ENCODE peak calls at places on chromosomes 4 and X, in eight cellular contexts. A, C, L, N, U, Q, G and Z are unnamed samples.

GRCh38 chr4:22129454-22130075 is 181.0 kb upstream of the KCNIP4 start:
- DNase-seq in A (no peak), L (no peak), N (peak; percentile 25), G (peak; percentile 26), U (no peak), C (peak; percentile 53), Q (no peak), Z (no peak)

GRCh38 chr4:167645358-167645757 is 411.1 kb upstream of the SPOCK3 start:
- DNase-seq in C (no peak), G (no peak), A (no peak), U (no peak), Q (no peak), N (no peak), L (no peak), Z (no peak)

GRCh38 chr4:40211224-40212185 is 14.7 kb downstream of the RHOH start:
- DNase-seq in U (no peak), C (no peak), G (peak; percentile 41), N (no peak), L (no peak), Q (no peak), A (no peak), Z (no peak)

GRCh38 chr4:45453258-45453841 is 670.5 kb downstream of the GABRG1 start:
- DNase-seq in N (peak; percentile 46), A (no peak), G (no peak), Q (no peak), U (no peak), C (no peak), L (no peak), Z (no peak)

GRCh38 chrX:17596051-17596450 is 141.2 kb upstream of the SCML1 start:
- DNase-seq in N (no peak), A (no peak), Q (no peak), G (no peak), C (no peak), L (no peak), U (no peak), Z (no peak)

GRCh38 chrX:9141496-9141895 is 107.6 kb upstream of the FAM9B start:
- DNase-seq in L (no peak), Q (no peak), U (no peak), A (no peak), G (peak; percentile 85), C (no peak), N (no peak), Z (peak; percentile 34)

GRCh38 chr4:14977836-14978235 is 24.4 kb upstream of the CPEB2 start:
- DNase-seq in Q (no peak), N (no peak), A (no peak), L (no peak), U (no peak), G (no peak), C (no peak), Z (no peak)

GRCh38 chr4:153651961-153652784 is 31.9 kb upstream of the TLR2 start:
- DNase-seq in U (no peak), A (no peak), G (no peak), L (no peak), C (no peak), N (no peak), Q (no peak), Z (no peak)

GRCh38 chrX:72526534-72527508 is 45.8 kb downstream of the HDAC8 start:
- DNase-seq in N (no peak), Q (no peak), L (no peak), G (peak; percentile 21), C (no peak), U (no peak), A (no peak), Z (no peak)

GRCh38 chrX:107978080-107978479 is 4.1 kb downstream of the TEX13B start:
- DNase-seq in U (no peak), L (no peak), A (no peak), N (no peak), Q (no peak), C (no peak), G (no peak), Z (no peak)

GRCh38 chrX:118480172-118480571 is 15.4 kb upstream of the DOCK11 start:
- DNase-seq in A (no peak), C (no peak), N (no peak), L (no peak), G (peak; percentile 73), Q (no peak), U (no peak), Z (peak; percentile 71)

GRCh38 chr4:24657768-24658617 is 73.6 kb upstream of the DHX15 start:
- DNase-seq in L (no peak), C (no peak), N (no peak), G (peak; percentile 52), A (peak; percentile 26), U (no peak), Q (peak; percentile 71), Z (no peak)

GRCh38 chr4:156321203-156321602 is 367.5 kb upstream of the CTSO start:
- DNase-seq in A (no peak), L (no peak), U (no peak), N (no peak), Q (no peak), C (no peak), G (peak; percentile 94), Z (peak; percentile 64)

GRCh38 chr4:15325987-15326386 is 101.8 kb upstream of the C1QTNF7 start:
- DNase-seq in A (no peak), N (no peak), C (no peak), Q (no peak), L (no peak), U (no peak), G (no peak), Z (no peak)

GRCh38 chr4:26583538-26583864 is 383 bp upstream of the TBC1D19 start:
- DNase-seq in C (no peak), Q (no peak), U (no peak), N (no peak), A (no peak), G (no peak), L (no peak), Z (no peak)

GRCh38 chr4:80705311-80705710 is 325.2 kb upstream of the BMP3 start:
- DNase-seq in N (no peak), G (no peak), C (no peak), Q (no peak), U (no peak), L (no peak), A (no peak), Z (no peak)

GRCh38 chr4:156677656-156678055 is 293.9 kb downstream of the PDGFC start:
- DNase-seq in A (no peak), N (no peak), L (no peak), U (no peak), C (no peak), G (no peak), Q (no peak), Z (no peak)

GRCh38 chr4:142959156-142959555 is 113.1 kb upstream of the INPP4B start:
- DNase-seq in Q (no peak), A (no peak), G (no peak), N (no peak), U (no peak), C (no peak), L (no peak), Z (no peak)

GRCh38 chr4:86400216-86400615 is 40.4 kb upstream of the MAPK10 start:
- DNase-seq in Q (no peak), N (no peak), U (no peak), C (no peak), G (peak; percentile 41), L (no peak), A (no peak), Z (no peak)

GRCh38 chr4:40303751-40304150 is 31.4 kb upstream of the CHRNA9 start:
- DNase-seq in A (no peak), L (no peak), C (no peak), U (no peak), G (no peak), Q (no peak), N (no peak), Z (no peak)

GRCh38 chr4:138981930-138982390 is 33.6 kb upstream of the NOCT start:
- DNase-seq in G (peak; percentile 74), U (no peak), N (no peak), C (no peak), Q (no peak), A (no peak), L (no peak), Z (peak; percentile 13)

GRCh38 chr4:38356686-38357085 is 307.3 kb upstream of the KLF3 start:
- DNase-seq in L (no peak), A (no peak), U (no peak), G (no peak), N (no peak), Q (no peak), C (no peak), Z (no peak)

GRCh38 chr4:141575884-141576283 is 60.5 kb upstream of the IL15 start:
- DNase-seq in A (no peak), U (no peak), N (no peak), Q (no peak), L (no peak), C (no peak), G (no peak), Z (no peak)

GRCh38 chrX:110219920-110220319 is 98.0 kb downstream of the AMMECR1 start:
- DNase-seq in C (no peak), Q (no peak), N (no peak), A (no peak), U (no peak), G (peak; percentile 69), L (no peak), Z (no peak)
- H3K27ac ChIP-seq in C (no peak overlapping the region), Q (no peak overlapping the region), N (no peak overlapping the region), A (no peak overlapping the region), U (no peak overlapping the region), G (no peak overlapping the region), L (no peak overlapping the region), Z (no peak overlapping the region)

DNA sequence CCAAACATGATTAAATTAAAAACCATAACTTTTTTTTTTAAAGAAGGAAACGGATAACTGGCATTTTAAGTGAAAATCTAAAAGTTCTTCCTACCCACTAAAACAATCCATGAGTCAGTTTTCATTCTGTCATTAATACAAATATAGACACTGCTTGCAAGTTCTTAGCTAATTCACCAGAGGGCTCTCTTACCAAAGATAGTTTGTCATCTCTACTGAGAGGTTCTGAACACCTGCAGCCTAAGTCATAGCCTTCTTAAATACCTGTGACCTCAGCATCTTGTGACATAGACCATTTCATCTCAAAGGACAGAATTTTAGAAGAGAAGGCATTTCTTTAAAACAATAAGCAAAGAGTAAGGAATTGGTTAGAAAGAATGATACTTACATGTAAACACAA is 65.3 kb upstream of the FAM120C start:
- DNase-seq in A (no peak), N (no peak), L (no peak), G (peak; percentile 44), Q (no peak), C (no peak), U (no peak), Z (peak; percentile 1)
- TF ChIP-seq CTCF in A (peak; percentile 49), N (peak; percentile 55), L (no peak), G (peak; percentile 36), Q (no peak), C (peak; percentile 6), U (no peak), Z (peak; percentile 38)

GRCh38 chrX:67622053-67622452 is 78.2 kb downstream of the AR start:
- DNase-seq in U (no peak), A (no peak), C (no peak), Q (no peak), N (no peak), G (no peak), L (no peak), Z (no peak)
- H3K4me3 ChIP-seq in U (no peak overlapping the region), A (no peak overlapping the region), C (no peak overlapping the region), Q (no peak overlapping the region), N (no peak overlapping the region), G (no peak overlapping the region), L (no peak overlapping the region), Z (no peak overlapping the region)

DNA sequence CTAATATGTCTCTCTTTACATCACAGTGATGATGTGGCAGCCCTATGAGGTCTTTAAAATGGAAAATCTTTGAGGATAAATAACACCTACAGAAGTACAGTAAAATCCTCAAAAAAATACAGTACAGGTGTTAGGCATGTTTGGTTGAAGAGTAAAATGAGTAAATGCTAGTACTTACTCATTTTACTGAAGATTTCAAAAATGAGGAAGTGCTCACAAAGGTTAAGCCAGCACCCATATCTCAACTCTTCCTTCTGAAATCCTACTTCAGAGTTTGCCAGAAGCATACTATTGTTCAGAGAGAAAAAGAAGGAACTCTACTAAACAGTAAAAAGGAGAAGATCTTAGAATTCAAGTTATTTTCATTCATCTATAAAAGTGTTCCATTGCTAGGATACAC is 130.9 kb downstream of the CBR4 start:
- DNase-seq in N (no peak), Q (no peak), C (no peak), U (no peak), L (no peak), A (no peak), G (no peak), Z (no peak)
- H3K27ac ChIP-seq in N (no peak overlapping the region), Q (peak overlapping the region; percentile 80), C (no peak overlapping the region), U (no peak overlapping the region), L (peak overlapping the region; percentile 91), A (peak overlapping the region; percentile 74), G (peak overlapping the region; percentile 59), Z (no peak overlapping the region)